ENCODE peak calls at places on chromosomes 6 and 20, in four cellular contexts. A is left ventricle myocardium inferior, W is H1, K is heart right ventricle. S is an unnamed sample.

GRCh38 chr20:63856111-63856511 is 5.2 kb upstream of the ABHD16B start:
- DNase-seq in A (no peak), W (peak), K (no peak), S (no peak)

GRCh38 chr6:17204548-17204947 is 76.6 kb upstream of the RBM24 start:
- DNase-seq in A (no peak), W (no peak), K (no peak), S (no peak)

GRCh38 chr6:106974999-106975698 is 620 bp upstream of the CD24 start:
- DNase-seq in A (peak), W (peak), K (peak), S (no peak)

GRCh38 chr20:20611165-20611564 is 101.3 kb downstream of the RALGAPA2 start:
- DNase-seq in A (no peak), W (no peak), K (no peak), S (no peak)

GRCh38 chr6:25883991-25884390 is 9.9 kb upstream of the SLC17A3 start:
- DNase-seq in A (no peak), W (no peak), K (no peak), S (no peak)

GRCh38 chr6:117907600-117908245 is 659 bp downstream of the SLC35F1 start:
- DNase-seq in A (no peak), W (peak), K (no peak), S (no peak)

GRCh38 chr6:7165002-7165735 is 57.4 kb downstream of the RREB1 start:
- DNase-seq in A (no peak), W (no peak), K (peak), S (no peak)

GRCh38 chr6:46983007-46983411 is 59.1 kb downstream of the ADGRF1 start:
- DNase-seq in A (no peak), W (no peak), K (no peak), S (no peak)

GRCh38 chr6:159359581-159360264 is 190.5 kb downstream of the FNDC1 start:
- DNase-seq in A (no peak), W (no peak), K (no peak), S (no peak)

GRCh38 chr20:8033447-8033846 is 13.9 kb upstream of the TMX4 start:
- DNase-seq in A (no peak), W (no peak), K (no peak), S (no peak)

GRCh38 chr6:104682722-104683643 is 176.7 kb downstream of the HACE1 start:
- DNase-seq in A (peak), W (peak), K (peak), S (no peak)

GRCh38 chr6:44697333-44697732 is 309.8 kb downstream of the CDC5L start:
- DNase-seq in A (no peak), W (no peak), K (peak), S (peak)

GRCh38 chr6:89313006-89313405 is 2.1 kb downstream of the GABRR2 start:
- DNase-seq in A (no peak), W (no peak), K (peak), S (no peak)

GRCh38 chr6:33609444-33610034 is 11.6 kb upstream of the ITPR3 start:
- DNase-seq in A (peak), W (no peak), K (peak), S (no peak)

GRCh38 chr20:57762531-57763234 is 52.9 kb upstream of the PMEPA1 start:
- DNase-seq in A (no peak), W (no peak), K (no peak), S (peak)

GRCh38 chr6:158780963-158781691 is 38.0 kb downstream of the EZR start:
- DNase-seq in A (no peak), W (no peak), K (no peak), S (no peak)

GRCh38 chr20:47160992-47161391 is 195.5 kb downstream of the ZMYND8 start:
- DNase-seq in A (no peak), W (no peak), K (no peak), S (no peak)

GRCh38 chr6:125598422-125598821 is 151.0 kb upstream of the HEY2 start:
- DNase-seq in A (peak), W (no peak), K (peak), S (no peak)

GRCh38 chr6:1629316-1629715 is 19.6 kb downstream of the FOXC1 start:
- DNase-seq in A (no peak), W (no peak), K (no peak), S (no peak)

GRCh38 chr6:82506526-82506925 is 142.9 kb downstream of the TPBG start:
- DNase-seq in A (no peak), W (no peak), K (no peak), S (no peak)

GRCh38 chr6:109001554-109001953 is 93.1 kb downstream of the SESN1 start:
- DNase-seq in A (no peak), W (no peak), K (no peak), S (no peak)

GRCh38 chr6:1388081-1388926 is 1.1 kb upstream of the FOXF2 start:
- DNase-seq in A (no peak), W (peak), K (no peak), S (no peak)

GRCh38 chr20:8627386-8628030 is 441.4 kb upstream of the PLCB4 start:
- DNase-seq in A (no peak), W (no peak), K (peak), S (no peak)

GRCh38 chr20:33992145-33992922 is 1.4 kb upstream of the RALY start:
- DNase-seq in A (no peak), W (no peak), K (no peak), S (no peak)

GRCh38 chr6:33160728-33161323 is 31.4 kb downstream of the COL11A2 start:
- DNase-seq in A (no peak), W (no peak), K (no peak), S (no peak)

GRCh38 chr6:28977351-28978136 is 27.6 kb downstream of the ZNF311 start:
- DNase-seq in A (no peak), W (no peak), K (no peak), S (no peak)

GRCh38 chr20:19121463-19121862 is 91.0 kb upstream of the SLC24A3 start:
- DNase-seq in A (no peak), W (no peak), K (no peak), S (no peak)

GRCh38 chr20:19120011-19120410 is 92.4 kb upstream of the SLC24A3 start:
- DNase-seq in A (no peak), W (no peak), K (no peak), S (no peak)

GRCh38 chr20:19120569-19120968 is 91.9 kb upstream of the SLC24A3 start:
- DNase-seq in A (no peak), W (no peak), K (no peak), S (no peak)

GRCh38 chr20:19121916-19122315 is 90.5 kb upstream of the SLC24A3 start:
- DNase-seq in A (no peak), W (no peak), K (no peak), S (no peak)

DNA sequence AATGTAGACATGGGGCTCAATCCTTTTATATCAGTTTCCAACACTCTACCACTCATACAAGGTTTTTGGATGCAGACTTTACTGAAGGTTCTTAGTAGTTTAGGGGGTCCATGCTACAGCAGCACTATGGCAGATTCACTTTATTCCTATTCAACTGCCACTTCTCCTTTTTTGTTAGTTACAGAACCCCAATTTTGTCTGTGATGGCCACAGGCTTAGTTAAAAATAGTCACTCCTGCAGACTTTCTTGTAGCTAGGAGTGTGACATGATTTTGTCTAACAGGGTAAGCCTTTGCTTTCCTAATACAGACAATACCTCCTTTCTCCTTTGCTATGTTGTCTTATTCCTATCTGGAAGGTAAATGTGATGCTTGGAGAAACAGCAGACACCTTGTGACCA is 90.0 kb upstream of the SLC24A3 start:
- DNase-seq in A (no peak), W (no peak), K (no peak), S (no peak)
- H3K27ac ChIP-seq in A (no peak), W (no peak), K (no peak), S (no peak)

DNA sequence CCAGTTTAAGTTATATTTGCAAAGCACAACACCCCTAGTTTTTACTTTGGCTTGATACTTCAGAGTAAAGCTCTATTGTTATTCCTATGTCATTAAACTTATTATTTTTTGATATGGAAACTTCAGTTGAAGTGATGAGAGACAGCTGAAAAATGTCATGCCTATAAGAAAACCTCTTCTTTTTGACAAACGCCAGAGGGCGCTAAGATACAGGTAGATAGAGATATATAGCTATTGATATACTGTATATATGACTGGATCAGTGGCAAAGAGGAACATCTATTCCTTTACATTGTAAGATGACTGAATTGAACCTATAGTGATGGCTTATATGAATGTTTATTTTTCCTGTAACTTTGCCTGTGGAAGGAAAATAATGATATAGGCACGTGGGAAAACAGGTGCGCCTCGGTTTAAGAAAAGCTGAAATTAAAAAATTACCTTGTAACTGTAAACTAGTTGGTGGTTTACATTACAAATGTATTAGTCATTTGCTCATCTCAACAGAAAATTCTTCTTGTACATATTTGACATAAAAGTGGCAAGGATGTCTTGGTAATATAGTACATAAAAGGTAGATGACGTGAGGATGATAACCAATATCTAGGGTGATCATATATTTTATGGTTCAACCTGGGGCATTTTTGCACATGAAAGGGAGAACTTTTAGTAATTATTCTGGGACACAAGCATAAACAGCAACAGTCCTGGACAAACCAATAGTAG is 74.1 kb downstream of the LAMA4 start:
- DNase-seq in A (no peak), W (no peak), K (peak), S (no peak)
- TF ChIP-seq CTCF in A (peak), W (peak), K (peak), S (peak)

DNA sequence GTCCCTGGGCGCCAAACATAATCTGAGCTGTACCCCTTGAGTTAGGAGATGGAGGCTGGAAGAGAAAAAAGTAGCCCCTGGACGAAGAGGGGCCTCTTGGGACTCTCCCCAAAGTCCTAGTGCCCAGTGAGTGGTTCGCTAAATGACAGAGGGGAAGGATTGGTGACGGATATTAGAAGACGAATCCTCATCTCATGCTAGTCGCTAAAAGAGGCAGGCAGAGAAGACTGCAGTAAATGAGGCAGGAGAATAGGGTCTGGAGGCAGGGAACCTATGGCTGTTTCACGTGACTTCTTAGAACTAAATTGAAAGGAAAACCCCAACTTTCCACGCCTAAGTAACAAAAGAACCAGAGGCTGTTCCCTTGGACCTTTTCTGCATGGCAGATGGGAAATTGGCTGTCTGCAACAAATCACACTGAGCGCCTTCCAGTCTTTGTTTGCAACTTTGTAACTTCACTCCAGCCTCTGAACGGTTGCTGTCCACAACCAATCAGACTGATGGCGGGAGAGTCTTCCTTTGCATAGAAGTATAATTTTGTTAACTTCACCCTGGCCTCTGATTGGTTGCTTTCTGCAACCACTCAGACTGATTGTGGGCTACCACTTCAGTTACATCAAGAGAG is 730 bp upstream of the RBL1 start:
- DNase-seq in A (no peak), W (no peak), K (no peak), S (no peak)
- H3K4me3 ChIP-seq in A (peak), W (peak), K (peak), S (peak)

DNA sequence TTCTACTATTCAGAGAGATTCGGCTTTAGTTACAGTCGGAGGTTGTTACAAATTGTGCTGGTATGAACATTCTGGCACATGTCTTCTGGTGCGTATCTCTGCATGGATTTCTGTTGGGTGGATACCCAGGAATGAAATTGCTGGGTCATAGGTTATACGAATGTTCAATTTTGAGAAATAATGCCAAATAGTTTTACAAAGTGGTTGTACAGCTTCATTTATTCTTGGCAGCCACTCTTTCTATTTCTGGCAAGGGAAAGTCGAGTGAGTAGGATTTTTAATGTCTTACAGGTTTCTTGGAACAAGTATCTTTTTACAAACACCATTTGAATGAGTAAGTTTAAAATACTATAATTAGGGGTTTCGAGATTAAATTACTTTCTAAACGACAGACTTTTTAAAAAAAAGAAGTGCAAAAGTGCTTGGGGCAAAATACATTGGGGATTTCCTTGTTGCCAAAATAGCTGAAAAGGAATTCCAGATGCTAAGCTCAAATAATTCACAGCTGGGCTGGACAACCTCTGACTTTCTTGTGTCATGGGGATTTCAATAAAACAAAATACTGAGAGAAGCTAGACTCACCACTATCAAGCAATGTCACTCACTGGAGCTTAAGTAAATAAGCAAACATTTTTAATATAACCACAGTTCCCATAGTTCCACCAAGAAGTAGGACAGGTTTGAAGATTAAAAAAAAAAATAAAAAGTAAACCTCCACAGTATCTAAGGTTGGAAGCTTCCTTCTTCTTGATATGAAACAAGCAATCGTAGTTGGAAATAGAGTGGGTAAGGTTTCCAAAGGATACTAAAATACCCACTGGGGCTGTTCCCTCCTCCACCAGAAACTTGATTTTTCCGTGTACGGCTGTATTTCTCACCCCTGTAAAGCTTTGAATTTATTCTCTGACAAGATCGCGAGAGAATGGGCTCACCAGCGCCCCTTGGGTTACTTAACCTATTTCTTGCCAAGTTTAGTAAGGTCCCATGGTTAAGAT is 21.6 kb upstream of the GFOD1 start:
- DNase-seq in A (no peak), W (peak), K (no peak), S (no peak)
- H3K27ac ChIP-seq in A (peak), W (no peak), K (peak), S (peak)

GRCh38 chr20:22471156-22471836 is 113.1 kb downstream of the FOXA2 start:
- DNase-seq in A (no peak), W (no peak), K (no peak), S (no peak)

GRCh38 chr20:22472386-22472785 is 112.0 kb downstream of the FOXA2 start:
- DNase-seq in A (no peak), W (no peak), K (no peak), S (no peak)

GRCh38 chr20:22473293-22473692 is 111.1 kb downstream of the FOXA2 start:
- DNase-seq in A (no peak), W (no peak), K (no peak), S (no peak)

GRCh38 chr20:22474215-22474614 is 110.2 kb downstream of the FOXA2 start:
- DNase-seq in A (no peak), W (no peak), K (no peak), S (no peak)

DNA sequence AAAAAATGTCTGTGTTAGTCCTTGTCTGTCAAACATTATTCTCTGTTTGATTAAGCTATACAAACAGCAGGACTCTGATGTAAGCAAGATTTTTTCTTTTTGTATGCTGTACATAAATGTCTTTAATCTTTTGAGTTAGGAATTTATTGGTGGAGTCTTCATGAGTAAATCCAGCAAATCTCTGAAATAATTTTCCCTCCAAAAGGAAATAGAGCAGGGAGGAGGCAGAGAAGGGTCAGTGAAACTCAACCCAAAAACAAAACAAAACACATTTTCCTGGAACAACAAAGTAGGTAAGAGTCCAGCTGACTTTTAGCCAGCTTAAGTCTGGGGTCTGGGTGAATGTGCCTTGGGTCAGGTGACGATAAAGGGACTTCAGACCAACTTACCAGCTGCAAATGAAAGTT is 113.7 kb downstream of the FOXA2 start:
- DNase-seq in A (no peak), W (no peak), K (no peak), S (no peak)
- TF ChIP-seq CTCF in A (no peak), W (no peak), K (no peak), S (no peak)

DNA sequence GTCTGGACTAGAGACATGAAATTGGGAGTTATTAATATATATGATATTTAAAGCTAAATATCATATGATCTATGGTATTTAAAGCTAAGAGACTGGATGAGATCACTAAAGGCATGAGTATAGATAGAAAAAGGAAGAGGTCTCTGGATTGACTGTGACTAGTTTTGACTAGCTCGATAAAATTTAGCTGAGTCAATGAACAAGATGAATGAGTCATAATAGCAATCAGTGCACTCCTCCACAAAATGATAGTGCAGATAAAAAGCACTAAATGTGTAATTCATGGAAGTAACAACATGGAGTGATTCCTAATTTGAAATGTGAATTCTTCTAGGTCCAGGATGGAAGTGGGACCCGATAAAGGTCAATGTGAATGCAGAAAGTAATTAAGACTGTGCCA is 127.4 kb downstream of the PFDN4 start:
- DNase-seq in A (no peak), W (no peak), K (no peak), S (no peak)
- H3K4me3 ChIP-seq in A (no peak), W (no peak), K (no peak), S (no peak)

GRCh38 chr6:100176951-100177710 is 183.1 kb upstream of the MCHR2 start:
- DNase-seq in A (no peak), W (no peak), K (no peak), S (no peak)

GRCh38 chr6:100177956-100178355 is 183.9 kb upstream of the MCHR2 start:
- DNase-seq in A (no peak), W (no peak), K (no peak), S (no peak)

GRCh38 chr6:100173211-100173610 is 179.2 kb upstream of the MCHR2 start:
- DNase-seq in A (no peak), W (no peak), K (no peak), S (no peak)

GRCh38 chr6:100175814-100176275 is 181.8 kb upstream of the MCHR2 start:
- DNase-seq in A (no peak), W (no peak), K (no peak), S (no peak)

DNA sequence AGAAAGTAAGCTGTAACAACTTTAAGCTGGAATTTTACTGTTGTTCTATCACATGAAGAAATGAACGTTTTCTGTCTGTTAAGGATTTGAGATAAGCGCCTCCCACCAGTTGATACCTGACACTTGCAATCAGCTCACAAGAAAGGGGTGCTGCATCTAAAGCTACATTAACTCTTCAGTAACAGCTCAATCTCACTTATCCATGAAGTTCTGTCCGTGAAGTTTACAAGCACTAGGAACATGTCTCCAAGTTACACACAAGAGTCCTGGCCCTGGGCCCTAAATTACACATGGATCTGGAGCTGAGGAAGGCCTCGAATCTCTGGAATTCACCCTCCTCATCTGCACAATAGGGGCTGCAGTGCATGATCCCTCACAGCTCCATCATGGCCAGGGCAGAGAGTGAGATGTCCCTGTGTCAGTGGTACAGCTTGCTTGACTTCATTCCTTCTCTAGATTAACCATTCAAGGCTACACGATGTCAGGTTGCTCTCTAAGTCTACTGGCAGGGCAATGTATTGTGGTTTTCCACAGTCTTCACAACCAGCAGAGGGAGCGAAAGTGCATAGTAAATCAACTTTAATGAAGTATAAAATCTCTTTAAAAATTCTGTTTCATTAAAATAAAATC is 182.4 kb upstream of the MCHR2 start:
- DNase-seq in A (no peak), W (no peak), K (no peak), S (no peak)
- H3K27ac ChIP-seq in A (peak), W (no peak), K (no peak), S (no peak)

S was measured in coronary artery.